ENCODE peak calls at places on chromosomes 16 and 17, in nine cellular contexts. G is iris pigment epithelial cell; Q is NCI-H226; T is NCI-H1092 treated with DMSO at 0.1 percent for 48 hours; M is Kasumi-1; V is NCI-H1694; I is HepG2; N is effector CD4-positive, alpha-beta T cell; L is Caco-2. P is an unnamed sample.

GRCh38 chr17:80358861-80359260 is 56.1 kb upstream of the ENDOV start:
- DNase-seq in L (no peak), I (no peak), Q (no peak), V (no peak), N (no peak), M (no peak), G (no peak), T (no peak), P (no peak)

GRCh38 chr17:76179496-76180467 is 38.7 kb upstream of the FOXJ1 start:
- DNase-seq in G (peak; percentile 33), Q (no peak), M (peak; percentile 36), N (peak; percentile 16), L (no peak), V (no peak), I (no peak), T (no peak), P (peak; percentile 29)

GRCh38 chr17:57158296-57158695 is 73.2 kb downstream of the AKAP1 start:
- DNase-seq in I (no peak), T (no peak), M (no peak), L (no peak), G (peak; percentile 10), V (no peak), Q (no peak), N (no peak), P (no peak)

GRCh38 chr17:66727634-66728570 is 107.0 kb upstream of the CACNG5 start:
- DNase-seq in G (peak; percentile 63), V (no peak), Q (no peak), L (peak; percentile 69), N (peak; percentile 9), T (peak; percentile 86), I (peak; percentile 47), M (peak; percentile 84), P (peak; percentile 34)

GRCh38 chr16:17070882-17071592 is 399.7 kb downstream of the XYLT1 start:
- DNase-seq in G (no peak), T (peak; percentile 84), L (no peak), I (no peak), V (peak; percentile 30), N (peak; percentile 85), Q (no peak), M (no peak), P (peak; percentile 23)

GRCh38 chr17:4710693-4711634 is 532 bp downstream of the ARRB2 start:
- DNase-seq in N (peak; percentile 32), M (peak; percentile 59), T (no peak), G (no peak), Q (no peak), I (no peak), L (no peak), V (no peak), P (no peak)

GRCh38 chr16:28162326-28162877 is 49.4 kb downstream of the XPO6 start:
- DNase-seq in T (no peak), L (no peak), N (no peak), G (no peak), M (no peak), V (no peak), Q (no peak), I (no peak), P (no peak)

GRCh38 chr17:17900615-17901520 is 64.1 kb upstream of the SREBF1 start:
- DNase-seq in T (peak; percentile 54), I (peak; percentile 96), V (no peak), M (no peak), L (no peak), G (peak; percentile 95), Q (peak; percentile 89), N (no peak), P (peak; percentile 99)

GRCh38 chr16:1691956-1692355 is 13.9 kb downstream of the JPT2 start:
- DNase-seq in M (no peak), T (no peak), Q (peak; percentile 93), I (no peak), V (no peak), N (no peak), L (no peak), G (peak; percentile 93), P (peak; percentile 40)

GRCh38 chr17:76445697-76446448 is 7.1 kb downstream of the UBE2O start:
- DNase-seq in N (no peak), L (no peak), M (no peak), G (no peak), I (no peak), Q (no peak), T (no peak), V (no peak), P (no peak)

GRCh38 chr17:75051941-75052340 is 4.9 kb downstream of the KCTD2 start:
- DNase-seq in T (no peak), V (no peak), G (no peak), Q (no peak), M (no peak), L (no peak), I (no peak), N (no peak), P (no peak)

GRCh38 chr17:42554250-42555121 is 1.8 kb downstream of the HSD17B1 start:
- DNase-seq in V (peak; percentile 60), T (peak; percentile 81), Q (peak; percentile 77), I (peak; percentile 86), L (peak; percentile 93), G (peak; percentile 72), M (peak; percentile 77), N (peak; percentile 62), P (peak; percentile 63)

GRCh38 chr16:81866820-81867440 is 87.8 kb downstream of the PLCG2 start:
- DNase-seq in M (no peak), V (no peak), N (no peak), L (no peak), Q (no peak), I (no peak), T (no peak), G (no peak), P (no peak)

GRCh38 chr16:66606000-66606751 is 1.7 kb downstream of the CMTM3 start:
- DNase-seq in T (no peak), V (no peak), L (no peak), I (no peak), Q (peak; percentile 17), G (no peak), N (no peak), M (peak; percentile 29), P (no peak)

GRCh38 chr17:78273813-78274212 is 42.4 kb downstream of the TMEM235 start:
- DNase-seq in V (no peak), I (no peak), T (no peak), G (no peak), Q (no peak), L (no peak), N (no peak), M (no peak), P (no peak)

GRCh38 chr16:48231675-48232214 is 12.4 kb upstream of the LONP2 start:
- DNase-seq in T (no peak), L (peak; percentile 48), G (peak; percentile 65), I (peak; percentile 49), V (peak; percentile 3), N (no peak), M (peak; percentile 71), Q (peak; percentile 8), P (peak; percentile 53)

GRCh38 chr16:59527206-59527997 is 793.3 kb upstream of the GOT2 start:
- DNase-seq in L (no peak), Q (no peak), G (peak; percentile 49), M (no peak), T (no peak), V (no peak), I (no peak), N (no peak), P (peak; percentile 63)

GRCh38 chr17:66625321-66625767 is 209.6 kb upstream of the CACNG5 start:
- DNase-seq in V (no peak), N (no peak), Q (peak; percentile 15), L (no peak), T (peak; percentile 23), G (peak; percentile 25), M (peak; percentile 95), I (peak; percentile 41), P (peak; percentile 41)

GRCh38 chr16:88067530-88068411 is 116.5 kb downstream of the BANP start:
- DNase-seq in L (no peak), N (no peak), Q (no peak), I (no peak), T (no peak), V (no peak), G (no peak), M (no peak), P (no peak)

GRCh38 chr16:760498-761343 is at the start of gene MSLN:
- DNase-seq in G (no peak), T (no peak), I (peak; percentile 61), N (no peak), M (no peak), L (no peak), V (no peak), Q (peak; percentile 97), P (no peak)

GRCh38 chr16:80319181-80319580 is 221.6 kb upstream of the DYNLRB2 start:
- DNase-seq in Q (no peak), I (no peak), G (no peak), N (no peak), V (no peak), T (no peak), L (peak; percentile 25), M (no peak), P (no peak)

GRCh38 chr16:81558444-81559175 is 114.0 kb downstream of the CMIP start:
- DNase-seq in N (no peak), Q (no peak), G (no peak), L (peak; percentile 95), M (no peak), I (peak; percentile 83), T (peak; percentile 82), V (no peak), P (no peak)

GRCh38 chr16:386641-387156 is 4.9 kb upstream of the PGAP6 start:
- DNase-seq in G (no peak), N (no peak), I (no peak), V (no peak), M (no peak), L (no peak), Q (no peak), T (no peak), P (no peak)

GRCh38 chr16:3907586-3907985 is 27.1 kb upstream of the CREBBP start:
- DNase-seq in T (no peak), I (no peak), G (no peak), Q (no peak), V (no peak), L (peak; percentile 27), N (no peak), M (no peak), P (no peak)

GRCh38 chr16:4506450-4506849 is 30.3 kb downstream of the HMOX2 start:
- DNase-seq in T (peak; percentile 49), N (peak; percentile 47), L (peak; percentile 58), M (peak; percentile 52), Q (peak; percentile 51), V (peak; percentile 49), I (peak; percentile 59), G (peak; percentile 81), P (peak; percentile 85)

GRCh38 chr16:86205521-86206245 is 304.6 kb upstream of the FOXF1 start:
- DNase-seq in Q (no peak), G (no peak), V (no peak), M (no peak), N (no peak), L (no peak), T (no peak), I (no peak), P (no peak)

GRCh38 chr17:74204474-74204873 is 996 bp downstream of the RPL38 start:
- DNase-seq in M (no peak), Q (no peak), N (no peak), V (no peak), I (no peak), L (no peak), T (no peak), G (no peak), P (no peak)

GRCh38 chr17:8190506-8190905 is 526 bp upstream of the BORCS6 start:
- DNase-seq in N (no peak), M (no peak), Q (no peak), T (no peak), L (no peak), G (no peak), V (no peak), I (no peak), P (no peak)

GRCh38 chr16:58628845-58629680 is 563 bp downstream of the CNOT1 start:
- DNase-seq in Q (no peak), G (peak; percentile 43), V (no peak), I (peak; percentile 55), L (peak; percentile 66), N (peak; percentile 39), T (peak; percentile 75), M (peak; percentile 29), P (peak; percentile 6)

GRCh38 chr16:61596648-61597047 is 439.6 kb downstream of the CDH8 start:
- DNase-seq in V (no peak), N (no peak), M (no peak), L (no peak), G (no peak), T (no peak), Q (no peak), I (no peak), P (no peak)

GRCh38 chr17:83153681-83154310 is 74.4 kb downstream of the METRNL start:
- DNase-seq in T (no peak), L (no peak), I (no peak), Q (no peak), M (no peak), V (no peak), G (no peak), N (no peak), P (no peak)